ENCODE peak calls at places on chromosomes 5 and 9, in nine cellular contexts. One of them, this sample, is unnamed.

GRCh38 chr9:15361737-15362136 is 54.7 kb upstream of the TTC39B start:
- DNase-seq in COR-L47: no peak
- DNase-seq in stimulated activated CD4-positive, alpha-beta T cell treated with anti-CD3 and anti-CD28 coated beads, Interleukin-4, amount 100 ng/mL, for 4 hours: no peak
- DNase-seq in RCC 7860: no peak
- DNase-seq in activated CD4-positive, alpha-beta T cell treated with anti-CD3 and anti-CD28 coated beads, Interleukin-2, amount 50 U/mL, for 48 hours: no peak
- DNase-seq in AG04449: no peak
- DNase-seq in HEK293T: no peak
- DNase-seq in NCI-H2171: no peak
- DNase-seq in epithelial cell of esophagus: peak
- DNase-seq in this sample: no peak

GRCh38 chr5:140796718-140797095 is 2.1 kb downstream of the PCDHA2 start:
- DNase-seq in NCI-H2171: no peak
- DNase-seq in epithelial cell of esophagus: no peak
- DNase-seq in RCC 7860: no peak
- DNase-seq in AG04449: no peak
- DNase-seq in stimulated activated CD4-positive, alpha-beta T cell treated with anti-CD3 and anti-CD28 coated beads, Interleukin-4, amount 100 ng/mL, for 4 hours: no peak
- DNase-seq in HEK293T: no peak
- DNase-seq in COR-L47: no peak
- DNase-seq in activated CD4-positive, alpha-beta T cell treated with anti-CD3 and anti-CD28 coated beads, Interleukin-2, amount 50 U/mL, for 48 hours: no peak
- DNase-seq in this sample: no peak

GRCh38 chr5:173643964-173644363 is 27.5 kb upstream of the BOD1 start:
- DNase-seq in epithelial cell of esophagus: no peak
- DNase-seq in COR-L47: peak
- DNase-seq in HEK293T: no peak
- DNase-seq in AG04449: no peak
- DNase-seq in stimulated activated CD4-positive, alpha-beta T cell treated with anti-CD3 and anti-CD28 coated beads, Interleukin-4, amount 100 ng/mL, for 4 hours: no peak
- DNase-seq in RCC 7860: no peak
- DNase-seq in NCI-H2171: peak
- DNase-seq in activated CD4-positive, alpha-beta T cell treated with anti-CD3 and anti-CD28 coated beads, Interleukin-2, amount 50 U/mL, for 48 hours: no peak
- DNase-seq in this sample: no peak

GRCh38 chr9:127158995-127159801 is 36.8 kb upstream of the ANGPTL2 start:
- DNase-seq in RCC 7860: peak
- DNase-seq in stimulated activated CD4-positive, alpha-beta T cell treated with anti-CD3 and anti-CD28 coated beads, Interleukin-4, amount 100 ng/mL, for 4 hours: no peak
- DNase-seq in AG04449: no peak
- DNase-seq in COR-L47: peak
- DNase-seq in epithelial cell of esophagus: peak
- DNase-seq in NCI-H2171: no peak
- DNase-seq in HEK293T: no peak
- DNase-seq in activated CD4-positive, alpha-beta T cell treated with anti-CD3 and anti-CD28 coated beads, Interleukin-2, amount 50 U/mL, for 48 hours: no peak
- DNase-seq in this sample: no peak

GRCh38 chr9:135085830-135086546 is 1.5 kb upstream of the OLFM1 start:
- DNase-seq in epithelial cell of esophagus: peak
- DNase-seq in HEK293T: peak
- DNase-seq in activated CD4-positive, alpha-beta T cell treated with anti-CD3 and anti-CD28 coated beads, Interleukin-2, amount 50 U/mL, for 48 hours: peak
- DNase-seq in AG04449: no peak
- DNase-seq in stimulated activated CD4-positive, alpha-beta T cell treated with anti-CD3 and anti-CD28 coated beads, Interleukin-4, amount 100 ng/mL, for 4 hours: no peak
- DNase-seq in NCI-H2171: peak
- DNase-seq in COR-L47: peak
- DNase-seq in RCC 7860: peak
- DNase-seq in this sample: peak

GRCh38 chr5:14186132-14186830 is 43.1 kb downstream of the TRIO start:
- DNase-seq in RCC 7860: peak
- DNase-seq in AG04449: no peak
- DNase-seq in NCI-H2171: no peak
- DNase-seq in stimulated activated CD4-positive, alpha-beta T cell treated with anti-CD3 and anti-CD28 coated beads, Interleukin-4, amount 100 ng/mL, for 4 hours: no peak
- DNase-seq in epithelial cell of esophagus: peak
- DNase-seq in activated CD4-positive, alpha-beta T cell treated with anti-CD3 and anti-CD28 coated beads, Interleukin-2, amount 50 U/mL, for 48 hours: no peak
- DNase-seq in HEK293T: no peak
- DNase-seq in COR-L47: no peak
- DNase-seq in this sample: no peak

GRCh38 chr9:72586388-72587160 is 65.2 kb downstream of the TMC1 start:
- DNase-seq in RCC 7860: peak
- DNase-seq in epithelial cell of esophagus: peak
- DNase-seq in NCI-H2171: no peak
- DNase-seq in HEK293T: no peak
- DNase-seq in AG04449: no peak
- DNase-seq in stimulated activated CD4-positive, alpha-beta T cell treated with anti-CD3 and anti-CD28 coated beads, Interleukin-4, amount 100 ng/mL, for 4 hours: peak
- DNase-seq in activated CD4-positive, alpha-beta T cell treated with anti-CD3 and anti-CD28 coated beads, Interleukin-2, amount 50 U/mL, for 48 hours: no peak
- DNase-seq in COR-L47: no peak
- DNase-seq in this sample: no peak

GRCh38 chr5:170248635-170249227 is 15.9 kb downstream of the C5orf58 start:
- DNase-seq in activated CD4-positive, alpha-beta T cell treated with anti-CD3 and anti-CD28 coated beads, Interleukin-2, amount 50 U/mL, for 48 hours: no peak
- DNase-seq in NCI-H2171: no peak
- DNase-seq in stimulated activated CD4-positive, alpha-beta T cell treated with anti-CD3 and anti-CD28 coated beads, Interleukin-4, amount 100 ng/mL, for 4 hours: no peak
- DNase-seq in epithelial cell of esophagus: peak
- DNase-seq in COR-L47: no peak
- DNase-seq in AG04449: no peak
- DNase-seq in HEK293T: no peak
- DNase-seq in RCC 7860: no peak
- DNase-seq in this sample: no peak

GRCh38 chr5:173676375-173676774 is 59.9 kb upstream of the BOD1 start:
- DNase-seq in stimulated activated CD4-positive, alpha-beta T cell treated with anti-CD3 and anti-CD28 coated beads, Interleukin-4, amount 100 ng/mL, for 4 hours: no peak
- DNase-seq in AG04449: no peak
- DNase-seq in RCC 7860: no peak
- DNase-seq in COR-L47: no peak
- DNase-seq in HEK293T: no peak
- DNase-seq in activated CD4-positive, alpha-beta T cell treated with anti-CD3 and anti-CD28 coated beads, Interleukin-2, amount 50 U/mL, for 48 hours: no peak
- DNase-seq in NCI-H2171: no peak
- DNase-seq in epithelial cell of esophagus: no peak
- DNase-seq in this sample: no peak

GRCh38 chr5:77642915-77643653 is 4.6 kb upstream of the OTP start:
- DNase-seq in HEK293T: no peak
- DNase-seq in RCC 7860: no peak
- DNase-seq in COR-L47: no peak
- DNase-seq in NCI-H2171: no peak
- DNase-seq in activated CD4-positive, alpha-beta T cell treated with anti-CD3 and anti-CD28 coated beads, Interleukin-2, amount 50 U/mL, for 48 hours: no peak
- DNase-seq in stimulated activated CD4-positive, alpha-beta T cell treated with anti-CD3 and anti-CD28 coated beads, Interleukin-4, amount 100 ng/mL, for 4 hours: no peak
- DNase-seq in epithelial cell of esophagus: no peak
- DNase-seq in AG04449: no peak
- DNase-seq in this sample: no peak

GRCh38 chr5:159230657-159231056 is 21.3 kb upstream of the RNF145 start:
- DNase-seq in HEK293T: no peak
- DNase-seq in RCC 7860: no peak
- DNase-seq in AG04449: no peak
- DNase-seq in NCI-H2171: no peak
- DNase-seq in COR-L47: no peak
- DNase-seq in activated CD4-positive, alpha-beta T cell treated with anti-CD3 and anti-CD28 coated beads, Interleukin-2, amount 50 U/mL, for 48 hours: no peak
- DNase-seq in stimulated activated CD4-positive, alpha-beta T cell treated with anti-CD3 and anti-CD28 coated beads, Interleukin-4, amount 100 ng/mL, for 4 hours: no peak
- DNase-seq in epithelial cell of esophagus: peak
- DNase-seq in this sample: no peak

GRCh38 chr5:148352696-148353095 is 17.3 kb downstream of the SPINK9 start:
- DNase-seq in activated CD4-positive, alpha-beta T cell treated with anti-CD3 and anti-CD28 coated beads, Interleukin-2, amount 50 U/mL, for 48 hours: no peak
- DNase-seq in AG04449: no peak
- DNase-seq in stimulated activated CD4-positive, alpha-beta T cell treated with anti-CD3 and anti-CD28 coated beads, Interleukin-4, amount 100 ng/mL, for 4 hours: no peak
- DNase-seq in COR-L47: no peak
- DNase-seq in HEK293T: no peak
- DNase-seq in RCC 7860: no peak
- DNase-seq in NCI-H2171: no peak
- DNase-seq in epithelial cell of esophagus: peak
- DNase-seq in this sample: no peak

GRCh38 chr9:113464286-113464660 is 746 bp downstream of the RGS3 start:
- DNase-seq in HEK293T: no peak
- DNase-seq in RCC 7860: no peak
- DNase-seq in stimulated activated CD4-positive, alpha-beta T cell treated with anti-CD3 and anti-CD28 coated beads, Interleukin-4, amount 100 ng/mL, for 4 hours: no peak
- DNase-seq in NCI-H2171: no peak
- DNase-seq in AG04449: no peak
- DNase-seq in COR-L47: no peak
- DNase-seq in epithelial cell of esophagus: no peak
- DNase-seq in activated CD4-positive, alpha-beta T cell treated with anti-CD3 and anti-CD28 coated beads, Interleukin-2, amount 50 U/mL, for 48 hours: no peak
- DNase-seq in this sample: no peak

GRCh38 chr5:30604648-30605262 is 588.7 kb upstream of the CDH6 start:
- DNase-seq in epithelial cell of esophagus: no peak
- DNase-seq in HEK293T: no peak
- DNase-seq in stimulated activated CD4-positive, alpha-beta T cell treated with anti-CD3 and anti-CD28 coated beads, Interleukin-4, amount 100 ng/mL, for 4 hours: no peak
- DNase-seq in activated CD4-positive, alpha-beta T cell treated with anti-CD3 and anti-CD28 coated beads, Interleukin-2, amount 50 U/mL, for 48 hours: no peak
- DNase-seq in RCC 7860: no peak
- DNase-seq in COR-L47: no peak
- DNase-seq in NCI-H2171: no peak
- DNase-seq in AG04449: no peak
- DNase-seq in this sample: no peak

GRCh38 chr9:5492965-5493364 is 17.4 kb upstream of the PDCD1LG2 start:
- DNase-seq in epithelial cell of esophagus: peak
- DNase-seq in stimulated activated CD4-positive, alpha-beta T cell treated with anti-CD3 and anti-CD28 coated beads, Interleukin-4, amount 100 ng/mL, for 4 hours: no peak
- DNase-seq in COR-L47: no peak
- DNase-seq in AG04449: no peak
- DNase-seq in NCI-H2171: no peak
- DNase-seq in RCC 7860: no peak
- DNase-seq in activated CD4-positive, alpha-beta T cell treated with anti-CD3 and anti-CD28 coated beads, Interleukin-2, amount 50 U/mL, for 48 hours: no peak
- DNase-seq in HEK293T: no peak
- DNase-seq in this sample: no peak

GRCh38 chr9:18263367-18263766 is 210.6 kb upstream of the ADAMTSL1 start:
- DNase-seq in COR-L47: no peak
- DNase-seq in stimulated activated CD4-positive, alpha-beta T cell treated with anti-CD3 and anti-CD28 coated beads, Interleukin-4, amount 100 ng/mL, for 4 hours: no peak
- DNase-seq in NCI-H2171: no peak
- DNase-seq in RCC 7860: no peak
- DNase-seq in epithelial cell of esophagus: no peak
- DNase-seq in HEK293T: no peak
- DNase-seq in AG04449: no peak
- DNase-seq in activated CD4-positive, alpha-beta T cell treated with anti-CD3 and anti-CD28 coated beads, Interleukin-2, amount 50 U/mL, for 48 hours: no peak
- DNase-seq in this sample: peak

GRCh38 chr9:108842610-108843295 is 13.0 kb downstream of the ACTL7B start:
- DNase-seq in epithelial cell of esophagus: no peak
- DNase-seq in stimulated activated CD4-positive, alpha-beta T cell treated with anti-CD3 and anti-CD28 coated beads, Interleukin-4, amount 100 ng/mL, for 4 hours: no peak
- DNase-seq in COR-L47: no peak
- DNase-seq in HEK293T: no peak
- DNase-seq in activated CD4-positive, alpha-beta T cell treated with anti-CD3 and anti-CD28 coated beads, Interleukin-2, amount 50 U/mL, for 48 hours: peak
- DNase-seq in AG04449: no peak
- DNase-seq in RCC 7860: no peak
- DNase-seq in NCI-H2171: no peak
- DNase-seq in this sample: no peak

GRCh38 chr9:32681751-32682150 is 46.3 kb upstream of the TAF1L start:
- DNase-seq in RCC 7860: no peak
- DNase-seq in NCI-H2171: no peak
- DNase-seq in stimulated activated CD4-positive, alpha-beta T cell treated with anti-CD3 and anti-CD28 coated beads, Interleukin-4, amount 100 ng/mL, for 4 hours: no peak
- DNase-seq in HEK293T: no peak
- DNase-seq in epithelial cell of esophagus: no peak
- DNase-seq in AG04449: no peak
- DNase-seq in activated CD4-positive, alpha-beta T cell treated with anti-CD3 and anti-CD28 coated beads, Interleukin-2, amount 50 U/mL, for 48 hours: no peak
- DNase-seq in COR-L47: no peak
- DNase-seq in this sample: no peak

GRCh38 chr9:127876764-127877562 is 512 bp downstream of the AK1 start:
- DNase-seq in epithelial cell of esophagus: no peak
- DNase-seq in AG04449: no peak
- DNase-seq in HEK293T: no peak
- DNase-seq in stimulated activated CD4-positive, alpha-beta T cell treated with anti-CD3 and anti-CD28 coated beads, Interleukin-4, amount 100 ng/mL, for 4 hours: no peak
- DNase-seq in NCI-H2171: no peak
- DNase-seq in activated CD4-positive, alpha-beta T cell treated with anti-CD3 and anti-CD28 coated beads, Interleukin-2, amount 50 U/mL, for 48 hours: no peak
- DNase-seq in COR-L47: no peak
- DNase-seq in RCC 7860: no peak
- DNase-seq in this sample: no peak

GRCh38 chr9:94289691-94290090 is 30.6 kb downstream of the ZNF169 start:
- DNase-seq in AG04449: peak
- DNase-seq in activated CD4-positive, alpha-beta T cell treated with anti-CD3 and anti-CD28 coated beads, Interleukin-2, amount 50 U/mL, for 48 hours: no peak
- DNase-seq in NCI-H2171: no peak
- DNase-seq in COR-L47: no peak
- DNase-seq in stimulated activated CD4-positive, alpha-beta T cell treated with anti-CD3 and anti-CD28 coated beads, Interleukin-4, amount 100 ng/mL, for 4 hours: no peak
- DNase-seq in RCC 7860: no peak
- DNase-seq in epithelial cell of esophagus: no peak
- DNase-seq in HEK293T: no peak
- DNase-seq in this sample: no peak

GRCh38 chr5:73369283-73369682 is 79.3 kb downstream of the FOXD1 start:
- DNase-seq in NCI-H2171: no peak
- DNase-seq in stimulated activated CD4-positive, alpha-beta T cell treated with anti-CD3 and anti-CD28 coated beads, Interleukin-4, amount 100 ng/mL, for 4 hours: no peak
- DNase-seq in HEK293T: no peak
- DNase-seq in epithelial cell of esophagus: no peak
- DNase-seq in RCC 7860: peak
- DNase-seq in activated CD4-positive, alpha-beta T cell treated with anti-CD3 and anti-CD28 coated beads, Interleukin-2, amount 50 U/mL, for 48 hours: no peak
- DNase-seq in AG04449: no peak
- DNase-seq in COR-L47: no peak
- DNase-seq in this sample: no peak

GRCh38 chr5:13250450-13251291 is 693.8 kb downstream of the DNAH5 start:
- DNase-seq in RCC 7860: peak
- DNase-seq in stimulated activated CD4-positive, alpha-beta T cell treated with anti-CD3 and anti-CD28 coated beads, Interleukin-4, amount 100 ng/mL, for 4 hours: no peak
- DNase-seq in COR-L47: no peak
- DNase-seq in activated CD4-positive, alpha-beta T cell treated with anti-CD3 and anti-CD28 coated beads, Interleukin-2, amount 50 U/mL, for 48 hours: no peak
- DNase-seq in HEK293T: peak
- DNase-seq in epithelial cell of esophagus: peak
- DNase-seq in AG04449: no peak
- DNase-seq in NCI-H2171: peak
- DNase-seq in this sample: peak

GRCh38 chr5:169139381-169140125 is 161.4 kb downstream of the SLIT3 start:
- DNase-seq in stimulated activated CD4-positive, alpha-beta T cell treated with anti-CD3 and anti-CD28 coated beads, Interleukin-4, amount 100 ng/mL, for 4 hours: no peak
- DNase-seq in RCC 7860: no peak
- DNase-seq in NCI-H2171: no peak
- DNase-seq in epithelial cell of esophagus: peak
- DNase-seq in COR-L47: no peak
- DNase-seq in activated CD4-positive, alpha-beta T cell treated with anti-CD3 and anti-CD28 coated beads, Interleukin-2, amount 50 U/mL, for 48 hours: no peak
- DNase-seq in AG04449: no peak
- DNase-seq in HEK293T: no peak
- DNase-seq in this sample: no peak

GRCh38 chr9:98807811-98808195 is 333 bp downstream of the GALNT12 start:
- DNase-seq in activated CD4-positive, alpha-beta T cell treated with anti-CD3 and anti-CD28 coated beads, Interleukin-2, amount 50 U/mL, for 48 hours: peak
- DNase-seq in stimulated activated CD4-positive, alpha-beta T cell treated with anti-CD3 and anti-CD28 coated beads, Interleukin-4, amount 100 ng/mL, for 4 hours: no peak
- DNase-seq in AG04449: no peak
- DNase-seq in NCI-H2171: peak
- DNase-seq in HEK293T: peak
- DNase-seq in RCC 7860: no peak
- DNase-seq in epithelial cell of esophagus: peak
- DNase-seq in COR-L47: peak
- DNase-seq in this sample: peak

GRCh38 chr9:114123031-114123977 is 24.2 kb upstream of the KIF12 start:
- DNase-seq in epithelial cell of esophagus: no peak
- DNase-seq in HEK293T: no peak
- DNase-seq in stimulated activated CD4-positive, alpha-beta T cell treated with anti-CD3 and anti-CD28 coated beads, Interleukin-4, amount 100 ng/mL, for 4 hours: no peak
- DNase-seq in COR-L47: no peak
- DNase-seq in NCI-H2171: no peak
- DNase-seq in activated CD4-positive, alpha-beta T cell treated with anti-CD3 and anti-CD28 coated beads, Interleukin-2, amount 50 U/mL, for 48 hours: no peak
- DNase-seq in RCC 7860: no peak
- DNase-seq in AG04449: no peak
- DNase-seq in this sample: no peak

GRCh38 chr5:180873628-180874520 is 12.8 kb upstream of the ZFP62 start:
- DNase-seq in AG04449: no peak
- DNase-seq in COR-L47: no peak
- DNase-seq in stimulated activated CD4-positive, alpha-beta T cell treated with anti-CD3 and anti-CD28 coated beads, Interleukin-4, amount 100 ng/mL, for 4 hours: no peak
- DNase-seq in NCI-H2171: no peak
- DNase-seq in RCC 7860: peak
- DNase-seq in activated CD4-positive, alpha-beta T cell treated with anti-CD3 and anti-CD28 coated beads, Interleukin-2, amount 50 U/mL, for 48 hours: peak
- DNase-seq in epithelial cell of esophagus: peak
- DNase-seq in HEK293T: no peak
- DNase-seq in this sample: no peak

GRCh38 chr9:135575995-135576631 is 14.6 kb downstream of the PAEP start:
- DNase-seq in NCI-H2171: no peak
- DNase-seq in COR-L47: no peak
- DNase-seq in RCC 7860: no peak
- DNase-seq in AG04449: no peak
- DNase-seq in epithelial cell of esophagus: no peak
- DNase-seq in activated CD4-positive, alpha-beta T cell treated with anti-CD3 and anti-CD28 coated beads, Interleukin-2, amount 50 U/mL, for 48 hours: no peak
- DNase-seq in HEK293T: no peak
- DNase-seq in stimulated activated CD4-positive, alpha-beta T cell treated with anti-CD3 and anti-CD28 coated beads, Interleukin-4, amount 100 ng/mL, for 4 hours: no peak
- DNase-seq in this sample: no peak

GRCh38 chr5:761206-761771 is 23.2 kb downstream of the ZDHHC11B start:
- DNase-seq in epithelial cell of esophagus: no peak
- DNase-seq in NCI-H2171: no peak
- DNase-seq in activated CD4-positive, alpha-beta T cell treated with anti-CD3 and anti-CD28 coated beads, Interleukin-2, amount 50 U/mL, for 48 hours: no peak
- DNase-seq in HEK293T: no peak
- DNase-seq in stimulated activated CD4-positive, alpha-beta T cell treated with anti-CD3 and anti-CD28 coated beads, Interleukin-4, amount 100 ng/mL, for 4 hours: no peak
- DNase-seq in AG04449: no peak
- DNase-seq in RCC 7860: no peak
- DNase-seq in COR-L47: no peak
- DNase-seq in this sample: peak

GRCh38 chr9:34343605-34344004 is 14.2 kb downstream of the NUDT2 start:
- DNase-seq in HEK293T: no peak
- DNase-seq in RCC 7860: no peak
- DNase-seq in epithelial cell of esophagus: no peak
- DNase-seq in activated CD4-positive, alpha-beta T cell treated with anti-CD3 and anti-CD28 coated beads, Interleukin-2, amount 50 U/mL, for 48 hours: no peak
- DNase-seq in AG04449: no peak
- DNase-seq in stimulated activated CD4-positive, alpha-beta T cell treated with anti-CD3 and anti-CD28 coated beads, Interleukin-4, amount 100 ng/mL, for 4 hours: no peak
- DNase-seq in NCI-H2171: no peak
- DNase-seq in COR-L47: no peak
- DNase-seq in this sample: no peak

GRCh38 chr5:76610196-76610595 is 13.0 kb downstream of the F2RL2 start:
- DNase-seq in epithelial cell of esophagus: no peak
- DNase-seq in RCC 7860: no peak
- DNase-seq in HEK293T: no peak
- DNase-seq in activated CD4-positive, alpha-beta T cell treated with anti-CD3 and anti-CD28 coated beads, Interleukin-2, amount 50 U/mL, for 48 hours: no peak
- DNase-seq in NCI-H2171: no peak
- DNase-seq in AG04449: no peak
- DNase-seq in COR-L47: no peak
- DNase-seq in stimulated activated CD4-positive, alpha-beta T cell treated with anti-CD3 and anti-CD28 coated beads, Interleukin-4, amount 100 ng/mL, for 4 hours: no peak
- DNase-seq in this sample: no peak

GRCh38 chr9:107360098-107360497 is 77.0 kb downstream of the RAD23B start:
- DNase-seq in COR-L47: no peak
- DNase-seq in HEK293T: no peak
- DNase-seq in RCC 7860: no peak
- DNase-seq in activated CD4-positive, alpha-beta T cell treated with anti-CD3 and anti-CD28 coated beads, Interleukin-2, amount 50 U/mL, for 48 hours: no peak
- DNase-seq in NCI-H2171: no peak
- DNase-seq in epithelial cell of esophagus: no peak
- DNase-seq in AG04449: no peak
- DNase-seq in stimulated activated CD4-positive, alpha-beta T cell treated with anti-CD3 and anti-CD28 coated beads, Interleukin-4, amount 100 ng/mL, for 4 hours: no peak
- DNase-seq in this sample: no peak

This sample was measured in HAP-1.